ENCODE peak calls at places on chromosomes 2 and 18, in five cellular contexts. S is T-helper 22 cell, W is occipital lobe, R is AML-193, Z is NCI-H82. I is an unnamed sample.

GRCh38 chr18:55301196-55301540 is 286.8 kb downstream of the TCF4 start:
- DNase-seq in R (no peak), Z (no peak), W (no peak), S (no peak), I (no peak)

GRCh38 chr2:224658776-224659175 is 57.4 kb downstream of the CCDC195 start:
- DNase-seq in R (no peak), S (no peak), Z (no peak), W (no peak), I (no peak)

GRCh38 chr2:44063007-44063406 is 67.2 kb upstream of the LRPPRC start:
- DNase-seq in Z (no peak), R (no peak), W (no peak), S (no peak), I (no peak)

GRCh38 chr2:42474765-42475454 is 18.9 kb downstream of the KCNG3 start:
- DNase-seq in R (no peak), S (no peak), Z (no peak), W (no peak), I (no peak)

GRCh38 chr18:49021076-49021432 is 70.3 kb upstream of the SMAD7 start:
- DNase-seq in W (no peak), S (no peak), R (no peak), Z (no peak), I (no peak)

GRCh38 chr2:156476516-156477206 is 40.5 kb downstream of the GPD2 start:
- DNase-seq in W (no peak), S (no peak), Z (no peak), R (no peak), I (no peak)

GRCh38 chr2:118845843-118846666 is 1.4 kb downstream of the EN1 start:
- DNase-seq in R (no peak), W (no peak), Z (no peak), S (no peak), I (no peak)

GRCh38 chr2:117087565-117088291 is 726.8 kb upstream of the DDX18 start:
- DNase-seq in Z (no peak), S (no peak), W (no peak), R (no peak), I (no peak)

GRCh38 chr18:54206447-54206846 is 18.0 kb downstream of the MBD2 start:
- DNase-seq in W (no peak), R (no peak), S (no peak), Z (no peak), I (no peak)

GRCh38 chr2:71937401-71937800 is 210.3 kb downstream of the CYP26B1 start:
- DNase-seq in W (no peak), R (no peak), S (no peak), Z (no peak), I (no peak)

GRCh38 chr2:200308421-200309295 is 2.2 kb downstream of the SPATS2L start:
- DNase-seq in W (no peak), R (no peak), S (no peak), Z (peak; percentile 12), I (no peak)

GRCh38 chr2:215437614-215438013 is 1.7 kb upstream of the FN1 start:
- DNase-seq in W (no peak), R (no peak), S (no peak), Z (no peak), I (no peak)

GRCh38 chr2:168552450-168552856 is 96.4 kb downstream of the CERS6 start:
- DNase-seq in S (no peak), W (no peak), R (no peak), Z (no peak), I (no peak)

GRCh38 chr2:26542676-26543505 is 65.0 kb upstream of the OTOF start:
- DNase-seq in S (no peak), W (no peak), Z (no peak), R (no peak), I (no peak)

GRCh38 chr2:73418343-73418742 is 32.7 kb downstream of the ALMS1 start:
- DNase-seq in S (no peak), Z (no peak), R (no peak), W (peak; percentile 47), I (no peak)

GRCh38 chr2:20623741-20624155 is 27.1 kb downstream of the HS1BP3 start:
- DNase-seq in W (no peak), R (no peak), S (no peak), Z (no peak), I (no peak)

GRCh38 chr2:200158586-200159365 is 147.7 kb upstream of the SPATS2L start:
- DNase-seq in S (no peak), R (no peak), Z (no peak), W (no peak), I (no peak)

GRCh38 chr2:215435261-215435808 is 533 bp downstream of the FN1 start:
- DNase-seq in S (no peak), W (no peak), R (no peak), Z (peak; percentile 54), I (peak; percentile 30)

GRCh38 chr2:156077041-156077735 is 255.3 kb downstream of the NR4A2 start:
- DNase-seq in W (no peak), Z (peak; percentile 60), R (no peak), S (no peak), I (no peak)

I was measured in A549.